ENCODE peak calls at places on chromosomes 6 and 20, in six cellular contexts. G is prostate gland, B is bronchial epithelial cell, H is IMR-90, X is GM06990, Y is thyroid gland. D is an unnamed sample. For H3K36me3, the result is how much of the 10 kb centered on the place peaks cover.

GRCh38 chr6:110566346-110567125 is 90.1 kb upstream of the SLC22A16 start:
- DNase-seq in H (peak), G (no peak), Y (no peak), B (no peak), X (no peak), D (no peak)

GRCh38 chr6:727796-728195 is 34.9 kb upstream of the EXOC2 start:
- DNase-seq in Y (no peak), X (no peak), G (no peak), H (no peak), B (no peak), D (no peak)

GRCh38 chr6:165321150-165321549 is 11.7 kb upstream of the C6orf118 start:
- DNase-seq in Y (no peak), G (no peak), H (no peak), B (no peak), X (no peak), D (no peak)

GRCh38 chr6:132264101-132264500 is 137.2 kb downstream of the MOXD1 start:
- DNase-seq in Y (no peak), X (no peak), G (no peak), H (no peak), B (no peak), D (no peak)

GRCh38 chr20:51469578-51470520 is 72.7 kb downstream of the NFATC2 start:
- DNase-seq in X (no peak), Y (peak), H (no peak), B (no peak), G (no peak), D (no peak)

GRCh38 chr20:33111306-33111705 is 31.9 kb downstream of the BPIFB4 start:
- DNase-seq in G (no peak), H (no peak), B (no peak), Y (no peak), X (no peak), D (no peak)

GRCh38 chr6:144675231-144675861 is 390.2 kb downstream of the UTRN start:
- DNase-seq in G (no peak), B (peak), X (no peak), H (peak), Y (no peak), D (peak)

GRCh38 chr6:134003542-134003951 is 48.9 kb downstream of the SLC2A12 start:
- DNase-seq in Y (no peak), B (no peak), H (peak), X (no peak), G (no peak), D (no peak)

GRCh38 chr20:3377644-3378043 is 29.8 kb downstream of the DNAAF9 start:
- DNase-seq in G (no peak), B (no peak), H (no peak), X (no peak), Y (no peak), D (no peak)

GRCh38 chr20:53869466-53870258 is 200.7 kb downstream of the BCAS1 start:
- DNase-seq in H (peak), X (peak), Y (peak), B (peak), G (peak), D (peak)

GRCh38 chr6:108711831-108712230 is 136.4 kb upstream of the ARMC2 start:
- DNase-seq in Y (no peak), H (no peak), B (no peak), G (no peak), X (no peak), D (no peak)

GRCh38 chr6:157755752-157756411 is 67.2 kb upstream of the SNX9 start:
- DNase-seq in H (no peak), B (no peak), Y (no peak), G (no peak), X (no peak), D (no peak)

DNA sequence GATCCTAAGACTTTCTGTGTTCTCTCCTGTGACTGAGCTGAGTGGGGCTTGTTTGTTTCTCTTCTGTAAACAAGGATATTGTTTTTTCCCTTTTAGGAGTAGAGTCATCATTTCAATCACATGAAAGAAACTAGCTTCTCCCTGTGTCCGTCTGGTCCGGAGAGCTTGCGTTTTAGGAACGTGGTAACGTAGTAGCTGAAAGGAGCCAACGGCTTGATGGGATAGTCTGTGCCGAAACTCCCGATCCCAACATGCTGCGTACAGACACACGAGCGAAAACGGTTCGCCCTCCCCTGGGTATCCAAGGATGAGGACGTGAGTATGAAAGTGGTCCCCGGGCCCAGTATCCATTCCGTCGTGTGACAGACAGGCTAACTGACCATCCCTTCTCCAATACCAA is 146.5 kb downstream of the ZMYND8 start:
- DNase-seq in G (no peak), B (no peak), H (no peak), Y (no peak), X (no peak), D (no peak)
- H3K36me3 ChIP-seq in G (under half), B (under half), H (under half), Y (under half), X (under half), D (under half)

DNA sequence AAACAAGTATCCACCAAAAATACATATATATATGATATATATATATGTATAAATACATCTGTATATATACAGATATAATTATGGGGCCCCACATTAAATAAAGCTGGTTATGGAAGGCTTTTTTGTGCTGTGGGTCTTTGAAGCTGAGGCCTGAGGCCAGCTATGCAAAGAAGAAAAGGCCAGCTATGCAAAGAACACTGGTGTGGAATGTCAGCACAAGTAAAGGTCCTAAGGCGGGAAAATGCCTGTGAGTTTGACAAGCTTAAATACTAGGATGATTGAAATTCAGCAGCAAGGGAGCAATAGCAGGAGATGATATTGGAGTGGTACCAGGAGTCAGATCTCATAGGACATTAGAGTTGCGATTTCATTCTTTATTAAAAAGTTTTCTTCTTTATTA is 25.2 kb downstream of the ADGRF1 start:
- DNase-seq in B (no peak), Y (no peak), H (no peak), G (no peak), X (no peak), D (no peak)
- H3K36me3 ChIP-seq in B (under half), Y (under half), H (under half), G (under half), X (under half), D (under half)

DNA sequence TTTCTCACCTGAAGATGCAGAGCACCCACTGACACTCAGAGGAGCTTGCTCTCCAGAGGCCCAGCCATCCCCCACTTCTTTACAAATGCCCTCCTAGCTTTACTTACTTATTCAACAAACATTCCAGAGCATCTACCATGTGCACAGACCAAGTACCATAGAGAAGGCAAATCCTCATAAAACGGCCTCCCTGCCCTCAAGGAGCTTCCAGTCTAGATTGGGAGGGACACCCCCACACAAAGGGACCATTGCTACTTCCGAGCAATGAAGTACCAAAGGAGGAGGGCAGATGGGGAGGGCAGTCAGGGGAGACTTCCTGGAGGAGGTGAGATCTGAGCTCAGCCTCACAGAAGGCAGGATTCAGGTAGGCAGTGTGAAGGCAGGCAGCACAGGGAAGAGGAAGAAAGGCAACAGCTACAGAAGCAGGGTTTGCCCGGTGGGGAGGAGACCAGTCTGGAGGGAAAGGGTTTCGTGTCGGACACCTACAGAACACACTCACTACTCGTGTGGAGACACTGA is 108.0 kb downstream of the ZMYND8 start:
- DNase-seq in H (no peak), B (no peak), X (no peak), Y (no peak), G (no peak), D (no peak)
- H3K36me3 ChIP-seq in H (under half), B (half or more), X (under half), Y (under half), G (under half), D (under half)

GRCh38 chr6:87561012-87561411 is 28.8 kb downstream of the RARS2 start:
- DNase-seq in X (no peak), H (peak), Y (no peak), B (no peak), G (no peak), D (no peak)
- H3K36me3 ChIP-seq in X (under half), H (under half), Y (under half), B (under half), G (under half), D (under half)

DNA sequence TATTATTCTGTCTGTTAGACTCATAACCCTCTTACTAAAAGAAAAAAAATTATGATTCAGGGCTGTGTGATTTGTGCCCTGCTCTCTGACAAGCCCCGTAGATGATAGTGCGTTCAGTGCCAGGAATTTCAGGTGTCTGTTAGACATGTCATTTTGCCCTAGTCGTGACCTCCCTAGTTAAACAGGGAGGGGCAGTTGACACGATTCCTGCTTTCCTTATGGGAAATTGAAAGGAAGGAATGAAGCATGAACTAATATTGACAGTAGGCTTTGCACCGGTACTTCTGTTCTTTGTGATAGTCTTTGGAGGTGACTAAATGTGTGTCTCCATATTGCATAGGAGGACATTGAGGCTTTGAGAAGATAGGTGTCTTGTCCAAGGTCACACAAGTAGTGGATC is 26.3 kb downstream of the RPRD1B start:
- DNase-seq in G (peak), Y (no peak), X (no peak), B (peak), H (no peak), D (no peak)
- H3K36me3 ChIP-seq in G (under half), Y (under half), X (under half), B (under half), H (under half), D (under half)

GRCh38 chr20:62311150-62311549 is 8.4 kb downstream of the ADRM1 start:
- DNase-seq in H (no peak), B (no peak), Y (no peak), G (no peak), X (no peak), D (no peak)
- H3K36me3 ChIP-seq in H (half or more), B (half or more), Y (half or more), G (under half), X (under half), D (under half)

DNA sequence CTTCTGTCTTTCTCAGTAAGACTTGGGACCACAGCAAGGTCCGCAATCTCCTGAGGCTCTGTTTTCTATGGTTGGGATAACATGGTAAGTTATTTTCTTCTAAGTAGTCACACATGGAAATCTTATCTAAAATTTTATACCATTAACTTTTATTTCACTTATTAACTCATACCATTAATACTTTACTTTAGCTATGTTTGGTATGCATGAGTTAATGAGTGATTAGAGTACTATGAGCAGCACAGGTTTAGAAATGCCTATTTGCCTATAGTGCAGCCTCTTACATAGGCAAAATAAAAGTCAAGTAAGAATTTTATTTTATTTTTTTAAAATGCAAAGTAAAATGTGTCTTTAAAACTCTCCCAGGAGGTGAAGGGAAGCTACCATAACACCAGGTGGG is 27.3 kb downstream of the GINM1 start:
- DNase-seq in Y (no peak), B (no peak), X (no peak), G (no peak), H (no peak), D (no peak)
- H3K36me3 ChIP-seq in Y (under half), B (under half), X (under half), G (under half), H (under half), D (under half)

GRCh38 chr20:24970030-24970553 is 21.0 kb downstream of the CST7 start:
- DNase-seq in X (no peak), H (no peak), B (no peak), G (no peak), Y (no peak), D (no peak)
- H3K36me3 ChIP-seq in X (under half), H (under half), B (under half), G (under half), Y (half or more), D (under half)

D was measured in lung.